ENCODE peak calls at places on chromosomes 2 and 18, in six cellular contexts. P, N, A, H, R and I are unnamed samples.

GRCh38 chr18:10424576-10425314 is 29.7 kb upstream of the APCDD1 start:
- DNase-seq in A (no peak), P (no peak), H (no peak), N (no peak), R (no peak), I (no peak)

GRCh38 chr2:96916156-96917007 is 46.5 kb upstream of the SEMA4C start:
- DNase-seq in A (no peak), R (no peak), H (no peak), N (peak), P (no peak), I (no peak)

GRCh38 chr2:208101716-208102631 is 22.4 kb downstream of the CRYGD start:
- DNase-seq in H (peak), A (peak), R (peak), N (no peak), P (no peak), I (peak)

GRCh38 chr18:29491907-29492306 is 1315.0 kb upstream of the CDH2 start:
- DNase-seq in P (no peak), A (no peak), H (no peak), N (no peak), R (no peak), I (no peak)

GRCh38 chr2:218796691-218797090 is 14.7 kb downstream of the CYP27A1 start:
- DNase-seq in R (no peak), N (no peak), P (no peak), H (no peak), A (no peak), I (no peak)

GRCh38 chr2:121502246-121502645 is 28.4 kb upstream of the RNU4ATAC start:
- DNase-seq in R (peak), H (no peak), A (no peak), P (no peak), N (no peak), I (peak)

GRCh38 chr2:70942900-70943871 is 7.5 kb downstream of the ATP6V1B1 start:
- DNase-seq in N (no peak), H (no peak), P (no peak), R (no peak), A (no peak), I (no peak)

GRCh38 chr2:216292886-216293291 is 79.4 kb downstream of the MARCHF4 start:
- DNase-seq in A (peak), R (peak), H (peak), N (peak), P (no peak), I (no peak)

GRCh38 chr18:61362511-61362910 is 29.3 kb downstream of the CDH20 start:
- DNase-seq in P (no peak), R (no peak), H (no peak), N (no peak), A (no peak), I (no peak)

GRCh38 chr18:45724591-45724990 is 610 bp downstream of the SLC14A1 start:
- DNase-seq in A (no peak), R (no peak), H (no peak), N (no peak), P (no peak), I (no peak)